ENCODE peak calls at places on chromosome 2, in seven cellular contexts. F is fibroblast of lung; S is NT2/D1; T is thyroid gland; O is CD4-positive, alpha-beta memory T cell; H is endodermal cell; G is effector memory CD4-positive, alpha-beta T cell. N is an unnamed sample. For H3K9me3, the result is how much of the 10 kb centered on the place peaks cover.

GRCh38 chr2:29363111-29363510 is 247.9 kb downstream of the CLIP4 start:
- DNase-seq in O (no peak), H (no peak), G (no peak), S (no peak), T (no peak), F (no peak), N (no peak)

GRCh38 chr2:113252047-113252582 is 26.6 kb downstream of the PAX8 start:
- DNase-seq in S (no peak), G (no peak), T (no peak), H (no peak), F (no peak), O (no peak), N (no peak)

GRCh38 chr2:84971799-84972790 is 1.1 kb downstream of the KCMF1 start:
- DNase-seq in T (peak), O (peak), G (peak), S (no peak), H (peak), F (peak), N (peak)

GRCh38 chr2:136045344-136045743 is 59.9 kb upstream of the DARS1 start:
- DNase-seq in S (no peak), G (no peak), F (no peak), O (no peak), H (no peak), T (no peak), N (no peak)

GRCh38 chr2:67215636-67216035 is 181.5 kb upstream of the ETAA1 start:
- DNase-seq in O (no peak), T (no peak), H (no peak), F (peak), S (no peak), G (no peak), N (no peak)

GRCh38 chr2:134391751-134392160 is 137.9 kb downstream of the MGAT5 start:
- DNase-seq in T (no peak), O (peak), H (no peak), F (no peak), S (no peak), G (no peak), N (no peak)

GRCh38 chr2:148021059-148021985 is at the start of gene MBD5:
- DNase-seq in H (peak), S (peak), O (peak), T (peak), G (peak), F (peak), N (peak)

GRCh38 chr2:176473177-176473576 is 203.9 kb downstream of the MTX2 start:
- DNase-seq in O (no peak), H (no peak), F (peak), G (no peak), T (peak), S (no peak), N (no peak)

GRCh38 chr2:37692731-37693130 is 21.3 kb upstream of the CDC42EP3 start:
- DNase-seq in G (no peak), F (peak), T (no peak), H (no peak), S (no peak), O (no peak), N (no peak)

GRCh38 chr2:8202139-8202538 is 479.7 kb upstream of the ID2 start:
- DNase-seq in G (no peak), F (no peak), S (no peak), H (no peak), T (peak), O (no peak), N (no peak)

GRCh38 chr2:146847846-146848245 is 997.0 kb upstream of the ACVR2A start:
- DNase-seq in G (no peak), S (no peak), F (peak), H (no peak), O (no peak), T (no peak), N (no peak)

GRCh38 chr2:15225131-15225530 is 336.0 kb downstream of the NBAS start:
- DNase-seq in H (no peak), T (no peak), G (no peak), O (no peak), S (no peak), F (no peak), N (no peak)

GRCh38 chr2:38603402-38604265 is 906 bp upstream of the HNRNPLL start:
- DNase-seq in G (peak), F (peak), S (peak), T (peak), O (peak), H (peak), N (peak)

GRCh38 chr2:224983719-224984388 is 58.4 kb downstream of the DOCK10 start:
- DNase-seq in H (no peak), S (no peak), O (no peak), G (no peak), T (no peak), F (peak), N (no peak)

GRCh38 chr2:119914266-119914665 is 98.6 kb upstream of the EPB41L5 start:
- DNase-seq in H (no peak), T (no peak), S (no peak), G (no peak), O (no peak), F (no peak), N (no peak)

GRCh38 chr2:209648714-209649113 is 122.9 kb upstream of the UNC80 start:
- DNase-seq in F (peak), O (no peak), G (no peak), S (no peak), T (no peak), H (no peak), N (no peak)

GRCh38 chr2:128624425-128624795 is 305.7 kb upstream of the HS6ST1 start:
- DNase-seq in F (no peak), G (no peak), O (no peak), T (no peak), S (no peak), H (no peak), N (no peak)

GRCh38 chr2:123245156-123245555 is 779.9 kb upstream of the CNTNAP5 start:
- DNase-seq in F (no peak), T (no peak), H (peak), S (no peak), G (no peak), O (no peak), N (no peak)

GRCh38 chr2:31475692-31476091 is 61.1 kb upstream of the XDH start:
- DNase-seq in G (no peak), H (no peak), F (peak), T (peak), S (no peak), O (no peak), N (no peak)

GRCh38 chr2:118430510-118431187 is 342.4 kb downstream of the INSIG2 start:
- DNase-seq in F (peak), H (no peak), G (no peak), S (no peak), O (no peak), T (no peak), N (no peak)

GRCh38 chr2:48525269-48525943 is 4.5 kb upstream of the STON1 start:
- DNase-seq in F (peak), T (no peak), G (no peak), S (no peak), O (no peak), H (no peak), N (no peak)

GRCh38 chr2:178309541-178309940 is 115.2 kb downstream of the OSBPL6 start:
- DNase-seq in H (no peak), O (no peak), G (no peak), S (no peak), F (no peak), T (no peak), N (no peak)

GRCh38 chr2:26710743-26711456 is 18.4 kb downstream of the KCNK3 start:
- DNase-seq in T (peak), S (no peak), F (no peak), G (no peak), O (no peak), H (no peak), N (no peak)

GRCh38 chr2:202932425-202933138 is 20.5 kb downstream of the CARF start:
- DNase-seq in S (no peak), F (no peak), T (no peak), H (no peak), O (no peak), G (no peak), N (no peak)

GRCh38 chr2:214808961-214809750 is at the start of gene BARD1:
- DNase-seq in S (no peak), H (peak), T (peak), G (peak), O (peak), F (peak), N (peak)

GRCh38 chr2:152353364-152353763 is 18.4 kb downstream of the FMNL2 start:
- DNase-seq in F (no peak), H (no peak), T (no peak), G (no peak), S (no peak), O (no peak), N (no peak)

GRCh38 chr2:72149556-72150156 is 2.0 kb upstream of the CYP26B1 start:
- DNase-seq in H (no peak), T (no peak), O (peak), G (no peak), F (no peak), S (no peak), N (no peak)

GRCh38 chr2:168247341-168248305 is at the start of gene STK39:
- DNase-seq in G (peak), S (peak), H (peak), T (peak), F (peak), O (peak), N (peak)

GRCh38 chr2:227347117-227347516 is 22.1 kb downstream of the MFF start:
- DNase-seq in O (no peak), G (no peak), S (no peak), T (peak), H (peak), F (no peak), N (no peak)

GRCh38 chr2:41998789-41999470 is 48.9 kb upstream of the PKDCC start:
- DNase-seq in H (no peak), O (no peak), T (peak), F (peak), G (no peak), S (no peak), N (no peak)

GRCh38 chr2:160214461-160215055 is 14.5 kb upstream of the ITGB6 start:
- DNase-seq in S (no peak), T (peak), H (no peak), F (peak), O (no peak), G (no peak), N (no peak)

GRCh38 chr2:167013227-167013626 is 124.9 kb downstream of the XIRP2 start:
- DNase-seq in F (peak), S (no peak), T (no peak), O (no peak), G (no peak), H (no peak), N (no peak)

GRCh38 chr2:48248251-48248933 is 281.6 kb upstream of the STON1 start:
- DNase-seq in T (peak), O (no peak), S (peak), H (peak), G (no peak), F (peak), N (no peak)

GRCh38 chr2:88212251-88212790 is 42.2 kb downstream of the THNSL2 start:
- DNase-seq in S (peak), T (no peak), H (peak), G (no peak), F (peak), O (no peak), N (no peak)

GRCh38 chr2:110812726-110813645 is 80.6 kb downstream of the ACOXL start:
- DNase-seq in G (no peak), O (no peak), T (no peak), F (no peak), S (no peak), H (no peak), N (no peak)

GRCh38 chr2:200309296-200309846 is 2.9 kb downstream of the SPATS2L start:
- DNase-seq in F (no peak), G (no peak), H (no peak), O (no peak), T (no peak), S (no peak), N (no peak)

GRCh38 chr2:240303896-240304745 is 131.3 kb upstream of the GPC1 start:
- DNase-seq in O (no peak), T (no peak), G (no peak), F (no peak), S (no peak), H (peak), N (no peak)

GRCh38 chr2:169080250-169081035 is 11.1 kb downstream of the DHRS9 start:
- DNase-seq in T (no peak), G (no peak), S (no peak), H (no peak), F (no peak), O (no peak), N (no peak)

GRCh38 chr2:152647417-152648010 is 69.7 kb downstream of the PRPF40A start:
- DNase-seq in O (no peak), S (no peak), F (peak), G (no peak), T (peak), H (no peak), N (no peak)

GRCh38 chr2:159449504-159450124 is 163.1 kb upstream of the WDSUB1 start:
- DNase-seq in F (peak), G (no peak), S (no peak), H (no peak), T (no peak), O (no peak), N (no peak)

GRCh38 chr2:220219371-220219770 is 591.9 kb downstream of the SLC4A3 start:
- DNase-seq in F (no peak), G (no peak), S (no peak), T (no peak), O (no peak), H (no peak), N (no peak)
- H3K9me3 ChIP-seq in F (under half), G (under half), S (under half), T (under half), O (under half), H (under half), N (under half)

DNA sequence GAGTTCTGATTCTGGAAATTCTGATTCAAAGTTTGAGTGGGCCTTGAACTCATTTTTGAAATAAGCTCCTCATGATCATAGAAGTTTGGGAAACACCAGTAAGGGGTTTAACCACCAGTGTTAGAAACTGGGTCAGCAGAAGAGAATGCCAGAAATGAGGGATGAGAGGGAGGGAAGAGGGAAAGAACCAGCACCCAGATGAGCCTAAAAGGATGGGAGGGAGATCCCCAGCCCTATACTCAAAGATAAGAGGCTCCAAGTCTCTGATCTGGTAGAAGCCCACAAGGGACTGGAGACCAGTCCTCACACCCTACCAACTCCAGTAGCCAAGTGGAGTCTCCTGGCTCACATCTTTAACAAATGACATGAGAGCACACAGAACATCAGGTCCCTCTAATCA is 305.0 kb upstream of the NRP2 start:
- DNase-seq in S (no peak), O (no peak), G (no peak), T (no peak), H (no peak), F (no peak), N (no peak)
- H3K9me3 ChIP-seq in S (under half), O (under half), G (under half), T (under half), H (under half), F (under half), N (under half)

GRCh38 chr2:108904680-108905079 is 84.3 kb downstream of the EDAR start:
- DNase-seq in T (no peak), O (no peak), F (no peak), H (no peak), S (no peak), G (no peak), N (no peak)
- H3K9me3 ChIP-seq in T (under half), O (under half), F (under half), H (under half), S (under half), G (under half), N (under half)

DNA sequence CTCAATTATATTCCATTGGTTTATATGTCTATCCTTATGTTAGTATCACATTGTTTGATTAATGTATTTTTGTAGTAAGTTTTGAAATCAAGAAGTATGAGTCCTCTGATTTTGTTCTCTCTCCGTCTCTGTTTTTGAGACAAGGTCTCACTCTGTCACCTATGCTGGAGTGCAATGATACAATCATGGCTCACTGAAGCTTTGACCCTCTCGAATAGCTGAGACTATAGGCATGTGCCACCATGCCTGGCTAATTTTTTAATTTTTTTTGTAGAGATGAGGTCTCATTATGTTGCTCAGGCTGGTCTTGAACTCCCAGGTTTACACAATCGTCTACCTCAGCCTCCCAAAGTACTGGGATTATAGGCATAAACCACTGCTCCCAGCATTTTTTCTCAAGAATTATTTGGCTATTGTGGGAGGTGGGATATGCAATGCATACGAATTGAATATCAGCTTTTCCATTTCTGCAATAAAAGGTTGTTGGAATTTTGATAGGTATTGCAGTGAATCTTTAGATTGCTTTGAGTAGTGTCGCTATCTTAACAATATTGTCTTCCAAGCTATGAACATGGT is 17.7 kb upstream of the GORASP2 start:
- DNase-seq in F (no peak), G (no peak), T (no peak), O (no peak), H (no peak), S (no peak), N (no peak)
- H3K9me3 ChIP-seq in F (under half), G (under half), T (under half), O (under half), H (under half), S (half or more), N (under half)

DNA sequence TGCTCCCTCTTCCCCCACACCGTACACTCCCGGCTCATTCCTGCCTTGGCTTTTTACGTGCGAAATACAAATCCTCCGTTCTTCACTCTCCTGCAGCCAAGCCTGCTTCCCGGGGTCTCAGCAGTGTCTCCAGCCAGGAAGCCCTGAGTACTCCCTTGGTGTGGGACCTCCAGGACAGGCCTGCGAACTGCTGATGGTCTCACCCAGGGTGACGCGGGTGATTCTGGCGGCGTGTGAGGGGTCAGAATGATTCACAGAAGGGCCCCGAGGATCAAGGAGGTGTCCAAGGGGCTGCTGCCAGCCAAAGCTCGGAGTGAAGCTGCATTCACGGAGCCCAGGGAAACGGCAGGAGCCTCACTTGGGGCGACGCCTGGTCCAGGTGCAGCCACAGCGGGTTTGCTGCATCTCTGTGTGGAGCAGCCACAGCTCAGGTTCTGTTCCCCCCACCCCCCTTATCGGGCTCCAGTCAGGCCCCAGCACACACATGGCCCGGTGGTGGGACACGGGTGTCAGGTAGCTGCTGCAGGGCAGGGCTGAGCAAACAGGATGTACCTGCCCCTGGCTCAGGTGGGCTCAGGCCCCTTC is 337.7 kb upstream of the MYT1L start:
- DNase-seq in S (no peak), O (no peak), H (no peak), T (no peak), G (no peak), F (no peak), N (no peak)
- H3K9me3 ChIP-seq in S (under half), O (under half), H (under half), T (under half), G (under half), F (under half), N (under half)

GRCh38 chr2:80579756-80580155 is 275.2 kb upstream of the LRRTM1 start:
- DNase-seq in G (no peak), O (no peak), H (no peak), F (no peak), S (peak), T (no peak), N (no peak)
- H3K9me3 ChIP-seq in G (under half), O (under half), H (under half), F (under half), S (under half), T (under half), N (under half)

GRCh38 chr2:132542953-132543569 is 126.5 kb downstream of the GPR39 start:
- DNase-seq in S (no peak), G (no peak), F (no peak), T (no peak), H (peak), O (no peak), N (no peak)
- H3K9me3 ChIP-seq in S (under half), G (under half), F (under half), T (under half), H (under half), O (under half), N (under half)

DNA sequence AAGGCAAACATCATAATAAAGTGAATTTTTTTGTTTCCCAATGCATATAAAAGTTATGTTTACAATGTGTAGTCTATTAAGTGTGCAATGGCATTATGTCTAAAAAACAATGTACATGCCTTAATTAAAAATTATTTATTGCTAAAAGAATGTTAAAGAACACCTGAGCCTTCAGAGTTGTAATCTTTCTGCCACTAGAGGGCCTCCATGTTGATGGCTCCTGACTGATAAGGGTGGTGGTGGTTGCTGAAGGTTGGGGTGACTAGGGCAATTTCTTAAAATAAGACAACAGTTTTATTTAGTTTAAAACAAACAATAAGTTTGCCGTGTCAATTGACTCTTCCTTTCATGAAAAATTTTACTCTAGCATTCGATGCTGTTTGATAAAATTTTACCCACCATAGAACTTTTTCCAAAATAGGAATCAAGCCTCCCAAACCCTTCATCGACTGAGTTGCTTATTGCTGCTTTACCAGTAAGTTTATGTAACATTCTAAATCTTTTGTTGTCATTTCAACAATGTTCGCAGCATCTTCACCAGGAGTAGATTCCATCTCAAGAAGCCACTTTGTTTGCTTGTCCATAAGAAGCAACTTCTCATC is 32.3 kb downstream of the MAP3K2 start:
- DNase-seq in G (no peak), T (no peak), O (peak), F (peak), S (no peak), H (no peak), N (no peak)
- H3K9me3 ChIP-seq in G (under half), T (under half), O (under half), F (under half), S (under half), H (under half), N (under half)

N was measured in T-helper 17 cell.